ENCODE peak calls at places on chromosomes 4 and X, in five cellular contexts. B is GM23248, W is left ventricle myocardium inferior, P is upper lobe of right lung, S is PC-9. V is an unnamed sample.

GRCh38 chrX:145923376-145923775 is 105.7 kb downstream of the SLITRK2 start:
- DNase-seq in B (no peak), W (no peak), P (no peak), S (no peak), V (no peak)

GRCh38 chrX:74231625-74232024 is 72.4 kb upstream of the ZCCHC13 start:
- DNase-seq in B (no peak), W (no peak), P (no peak), S (no peak), V (no peak)

GRCh38 chr4:153176938-153177337 is 27.3 kb upstream of the TRIM2 start:
- DNase-seq in B (no peak), W (no peak), P (no peak), S (no peak), V (no peak)

GRCh38 chr4:41318839-41319530 is 62.3 kb downstream of the UCHL1 start:
- DNase-seq in B (peak; percentile 52), W (peak; percentile 56), P (no peak), S (peak; percentile 98), V (no peak)

GRCh38 chrX:68998716-68999115 is 166.5 kb downstream of the PJA1 start:
- DNase-seq in B (no peak), W (no peak), P (no peak), S (no peak), V (no peak)

GRCh38 chr4:26083987-26084386 is 170.0 kb downstream of the SMIM20 start:
- DNase-seq in B (peak; percentile 91), W (no peak), P (no peak), S (peak; percentile 88), V (no peak)

GRCh38 chrX:150429577-150429976 is 66.5 kb downstream of the MAMLD1 start:
- DNase-seq in B (peak; percentile 73), W (no peak), P (no peak), S (peak; percentile 67), V (no peak)

GRCh38 chr4:10381146-10381545 is 76.1 kb downstream of the ZNF518B start:
- DNase-seq in B (no peak), W (no peak), P (no peak), S (no peak), V (no peak)

GRCh38 chrX:111511477-111511876 is at the start of gene SERTM2:
- DNase-seq in B (no peak), W (no peak), P (no peak), S (no peak), V (no peak)

GRCh38 chr4:123060039-123060770 is 137.8 kb upstream of the NUDT6 start:
- DNase-seq in B (no peak), W (no peak), P (no peak), S (no peak), V (no peak)

GRCh38 chr4:151850751-151851150 is 89.9 kb upstream of the GATB start:
- DNase-seq in B (peak; percentile 75), W (no peak), P (no peak), S (no peak), V (no peak)

GRCh38 chr4:113840850-113841249 is 79.3 kb upstream of the CAMK2D start:
- DNase-seq in B (no peak), W (no peak), P (no peak), S (no peak), V (no peak)

GRCh38 chr4:12635629-12636028 is 848.5 kb downstream of the RAB28 start:
- DNase-seq in B (no peak), W (no peak), P (no peak), S (no peak), V (no peak)

GRCh38 chrX:13688772-13689518 is at the start of gene RAB9A:
- DNase-seq in B (peak; percentile 84), W (peak; percentile 87), P (peak; percentile 93), S (peak; percentile 54), V (peak; percentile 94)

GRCh38 chr4:80336582-80336981 is 1.1 kb downstream of the CFAP299 start:
- DNase-seq in B (peak; percentile 56), W (no peak), P (peak; percentile 51), S (peak; percentile 39), V (peak; percentile 20)

GRCh38 chr4:102281171-102281842 is 64.0 kb downstream of the SLC39A8 start:
- DNase-seq in B (no peak), W (no peak), P (no peak), S (no peak), V (no peak)

GRCh38 chrX:43064096-43064495 is 286.1 kb upstream of the PPP1R2C start:
- DNase-seq in B (no peak), W (no peak), P (no peak), S (no peak), V (no peak)

GRCh38 chr4:5204781-5205180 is 153.5 kb downstream of the STK32B start:
- DNase-seq in B (peak; percentile 37), W (no peak), P (no peak), S (no peak), V (no peak)

GRCh38 chr4:176782191-176782590 is 10.5 kb downstream of the VEGFC start:
- DNase-seq in B (peak; percentile 55), W (no peak), P (no peak), S (no peak), V (no peak)
- H3K4me1 ChIP-seq in B (peaks cover 86% of the 10 kb centered on the region), W (peaks cover 34% of the 10 kb centered on the region), P (no peaks in the 10 kb centered on the region), S (peaks cover 27% of the 10 kb centered on the region), V (no peaks in the 10 kb centered on the region)

GRCh38 chr4:139669859-139670258 is 4.2 kb downstream of the MGST2 start:
- DNase-seq in B (no peak), W (no peak), P (no peak), S (no peak), V (no peak)

GRCh38 chr4:139668036-139668435 is 2.4 kb downstream of the MGST2 start:
- DNase-seq in B (no peak), W (no peak), P (no peak), S (no peak), V (no peak)

GRCh38 chr4:139669335-139669734 is 3.7 kb downstream of the MGST2 start:
- DNase-seq in B (no peak), W (no peak), P (no peak), S (no peak), V (no peak)

GRCh38 chr4:139666735-139667266 is 1.2 kb downstream of the MGST2 start:
- DNase-seq in B (no peak), W (no peak), P (peak; percentile 68), S (peak; percentile 87), V (no peak)

DNA sequence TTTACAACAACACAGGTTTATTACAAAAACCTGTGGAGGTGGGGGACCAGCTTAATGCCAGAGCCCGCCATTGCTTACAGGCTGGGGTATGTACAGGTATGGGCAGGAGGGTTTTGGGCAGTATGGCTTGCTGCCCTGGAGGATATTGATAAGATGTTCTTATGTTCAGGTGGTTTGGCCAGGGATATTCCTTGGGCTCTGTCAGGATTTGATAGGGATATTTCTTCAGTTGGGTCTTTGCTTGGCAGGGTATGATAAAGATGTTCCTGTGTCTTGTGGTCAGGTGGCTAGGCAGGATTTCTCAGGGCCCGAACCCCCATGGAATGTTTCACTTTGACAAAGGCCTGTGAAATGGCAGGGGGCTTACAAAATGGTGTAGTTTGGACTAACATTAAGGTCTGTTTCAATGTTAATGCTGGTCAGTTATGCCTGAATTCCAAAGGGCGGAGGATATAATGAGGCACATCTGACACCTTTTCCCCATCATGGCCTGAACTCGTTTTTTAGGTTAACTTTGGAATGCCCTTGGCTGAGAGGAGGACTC is 3.1 kb downstream of the MGST2 start:
- DNase-seq in B (no peak), W (no peak), P (no peak), S (no peak), V (no peak)
- H3K4me1 ChIP-seq in B (peaks cover 7% of the 10 kb centered on the region), W (peaks cover 63% of the 10 kb centered on the region), P (peaks cover 18% of the 10 kb centered on the region), S (peaks cover 22% of the 10 kb centered on the region), V (peaks cover 7% of the 10 kb centered on the region)

GRCh38 chrX:50852524-50852923 is 38.5 kb upstream of the SHROOM4 start:
- DNase-seq in B (no peak), W (no peak), P (no peak), S (no peak), V (no peak)
- H3K4me1 ChIP-seq in B (no peaks in the 10 kb centered on the region), W (no peaks in the 10 kb centered on the region), P (no peaks in the 10 kb centered on the region), S (no peaks in the 10 kb centered on the region), V (no peaks in the 10 kb centered on the region)

DNA sequence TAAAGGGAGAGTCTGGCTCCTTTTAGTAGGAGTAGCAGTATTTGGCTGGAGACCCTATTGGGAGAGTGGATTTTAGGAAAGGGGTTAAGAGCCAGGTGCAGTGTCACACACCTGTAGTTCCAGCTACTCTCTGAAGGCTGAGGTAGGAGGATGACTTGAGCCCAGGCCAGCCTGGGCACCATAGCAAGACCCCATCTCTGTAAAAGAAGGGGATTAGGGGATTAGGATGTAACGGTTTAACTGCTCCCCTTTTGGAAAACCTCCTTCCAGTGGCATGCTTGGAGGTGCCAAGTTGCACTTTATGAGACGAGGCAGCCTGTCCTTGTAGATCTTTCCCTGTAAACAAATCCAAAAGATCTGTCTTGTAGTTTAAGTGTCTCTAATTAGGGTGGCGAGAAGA is 140.0 kb downstream of the KLHL8 start:
- DNase-seq in B (no peak), W (no peak), P (no peak), S (no peak), V (no peak)
- H3K4me1 ChIP-seq in B (peaks cover 49% of the 10 kb centered on the region), W (peaks cover 97% of the 10 kb centered on the region), P (peaks cover 63% of the 10 kb centered on the region), S (no peaks in the 10 kb centered on the region), V (peaks cover 25% of the 10 kb centered on the region)

GRCh38 chr4:1859389-1859753 is 3.4 kb upstream of the LETM1 start:
- DNase-seq in B (no peak), W (no peak), P (no peak), S (no peak), V (no peak)
- H3K4me1 ChIP-seq in B (peaks cover 6% of the 10 kb centered on the region), W (peaks cover 37% of the 10 kb centered on the region), P (peaks cover 8% of the 10 kb centered on the region), S (peaks cover 16% of the 10 kb centered on the region), V (peaks cover 46% of the 10 kb centered on the region)

V was measured in spleen.